ENCODE peak calls at places on chromosomes 2 and 18, in four cellular contexts. L is heart right ventricle, W is body of pancreas, B is cardiac muscle cell. C is an unnamed sample.

GRCh38 chr2:48600204-48600813 is 17.3 kb upstream of the GTF2A1L start:
- DNase-seq in B (peak), W (no peak), L (no peak), C (no peak)

GRCh38 chr2:74584088-74584645 is 29.6 kb downstream of the DOK1 start:
- DNase-seq in W (no peak), B (peak), L (no peak), C (no peak)

GRCh38 chr18:51077217-51077616 is 47.2 kb downstream of the SMAD4 start:
- DNase-seq in L (no peak), B (peak), W (no peak), C (no peak)

GRCh38 chr2:3482363-3482821 is 36.9 kb downstream of the ADI1 start:
- DNase-seq in L (no peak), W (no peak), B (no peak), C (no peak)

GRCh38 chr2:199455533-199456382 is 2.0 kb downstream of the SATB2 start:
- DNase-seq in L (no peak), W (peak), B (peak), C (no peak)

GRCh38 chr2:227819398-227819697 is 5.7 kb downstream of the CCL20 start:
- DNase-seq in L (no peak), B (no peak), W (no peak), C (no peak)

GRCh38 chr18:64717026-64717425 is 568.1 kb upstream of the LINC00305 start:
- DNase-seq in L (no peak), B (no peak), W (no peak), C (no peak)

GRCh38 chr18:8654482-8655451 is 45.5 kb downstream of the RAB12 start:
- DNase-seq in L (no peak), B (peak), W (no peak), C (no peak)

GRCh38 chr2:70552501-70553333 is 909 bp downstream of the TGFA start:
- DNase-seq in B (no peak), W (no peak), L (no peak), C (no peak)

GRCh38 chr2:10124538-10125045 is 2.1 kb downstream of the RRM2 start:
- DNase-seq in B (peak), L (no peak), W (peak), C (no peak)

GRCh38 chr2:168155036-168155435 is 92.4 kb downstream of the STK39 start:
- DNase-seq in B (peak), W (no peak), L (no peak), C (no peak)

GRCh38 chr18:77044866-77045664 is 87.5 kb downstream of the MBP start:
- DNase-seq in W (no peak), B (no peak), L (no peak), C (no peak)

GRCh38 chr2:228016402-228016801 is 145.0 kb downstream of the DAW1 start:
- DNase-seq in W (no peak), B (no peak), L (no peak), C (no peak)

GRCh38 chr2:58515827-58516574 is 274.9 kb upstream of the FANCL start:
- DNase-seq in B (no peak), W (no peak), L (no peak), C (no peak)

GRCh38 chr2:36482576-36483214 is 115.3 kb downstream of the FEZ2 start:
- DNase-seq in W (peak), B (peak), L (no peak), C (no peak)

GRCh38 chr2:152658221-152658620 is 59.0 kb downstream of the PRPF40A start:
- DNase-seq in B (no peak), W (no peak), L (no peak), C (no peak)

GRCh38 chr18:35117951-35118411 is 76.8 kb downstream of the MAPRE2 start:
- DNase-seq in L (no peak), W (no peak), B (peak), C (no peak)

GRCh38 chr2:8976419-8976818 is 27.1 kb downstream of the MBOAT2 start:
- DNase-seq in B (peak), W (no peak), L (no peak), C (no peak)

GRCh38 chr18:76353500-76353899 is 141.5 kb downstream of the ZNF516 start:
- DNase-seq in W (no peak), B (no peak), L (no peak), C (no peak)

GRCh38 chr2:70204452-70204851 is 13.6 kb upstream of the C2orf42 start:
- DNase-seq in L (no peak), W (no peak), B (no peak), C (no peak)

GRCh38 chr2:119820275-119820674 is 60.6 kb downstream of the PTPN4 start:
- DNase-seq in L (no peak), B (peak), W (no peak), C (no peak)

GRCh38 chr2:14866953-14867352 is 234.4 kb downstream of the LRATD1 start:
- DNase-seq in L (no peak), W (no peak), B (no peak), C (no peak)

GRCh38 chr2:14855751-14856150 is 223.2 kb downstream of the LRATD1 start:
- DNase-seq in L (no peak), W (no peak), B (no peak), C (no peak)

DNA sequence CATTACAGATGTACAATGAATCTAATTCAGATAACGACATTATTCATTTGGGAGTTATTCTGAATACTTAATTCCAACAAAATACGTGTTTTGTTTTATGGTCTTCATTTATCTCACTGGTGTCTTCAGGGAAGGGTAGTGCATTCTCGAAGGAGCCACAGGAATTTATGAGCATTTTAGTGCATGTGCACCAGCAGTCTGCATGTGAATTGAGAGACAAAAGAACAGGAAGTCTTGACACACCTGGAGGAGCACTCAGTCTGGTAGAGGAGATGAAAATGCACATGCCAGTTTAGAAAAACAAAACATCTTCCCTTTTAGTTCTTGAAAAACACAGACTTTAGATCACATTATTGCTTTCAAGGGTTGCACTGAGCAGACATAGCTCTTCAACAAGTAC is 228.7 kb downstream of the LRATD1 start:
- DNase-seq in W (no peak), B (no peak), L (no peak), C (no peak)
- H3K4me3 ChIP-seq in W (no peak), B (no peak), L (no peak), C (no peak)

GRCh38 chr2:148982282-148982681 is 56.2 kb upstream of the LYPD6B start:
- DNase-seq in L (no peak), B (peak), W (no peak), C (no peak)

GRCh38 chr2:148988337-148988736 is 50.2 kb upstream of the LYPD6B start:
- DNase-seq in L (no peak), W (no peak), B (no peak), C (no peak)

GRCh38 chr2:148987286-148987685 is 51.2 kb upstream of the LYPD6B start:
- DNase-seq in B (no peak), W (no peak), L (no peak), C (no peak)

GRCh38 chr2:148981350-148981749 is 57.1 kb upstream of the LYPD6B start:
- DNase-seq in L (no peak), B (peak), W (no peak), C (no peak)

DNA sequence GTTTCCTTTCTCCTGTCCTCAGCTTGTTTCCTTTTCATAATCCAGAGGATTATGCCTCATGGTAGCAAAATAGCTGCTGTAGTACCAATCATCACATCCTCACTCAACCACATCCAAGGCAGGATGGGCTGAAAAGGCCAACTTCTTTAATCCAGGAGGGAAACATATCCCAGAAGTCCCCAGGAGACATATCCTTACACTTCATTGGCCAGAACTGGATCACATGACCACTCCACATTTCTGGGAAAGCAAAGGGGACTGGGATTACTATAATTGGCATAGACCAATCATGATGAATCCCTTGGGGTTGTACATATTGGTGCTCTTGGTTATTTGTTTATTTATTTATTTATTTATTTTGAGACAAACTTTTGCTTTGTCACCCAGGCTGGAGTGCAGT is 54.0 kb upstream of the LYPD6B start:
- DNase-seq in B (no peak), L (no peak), W (no peak), C (no peak)
- TF ChIP-seq CTCF in B (no peak), L (no peak), W (no peak), C (no peak)

DNA sequence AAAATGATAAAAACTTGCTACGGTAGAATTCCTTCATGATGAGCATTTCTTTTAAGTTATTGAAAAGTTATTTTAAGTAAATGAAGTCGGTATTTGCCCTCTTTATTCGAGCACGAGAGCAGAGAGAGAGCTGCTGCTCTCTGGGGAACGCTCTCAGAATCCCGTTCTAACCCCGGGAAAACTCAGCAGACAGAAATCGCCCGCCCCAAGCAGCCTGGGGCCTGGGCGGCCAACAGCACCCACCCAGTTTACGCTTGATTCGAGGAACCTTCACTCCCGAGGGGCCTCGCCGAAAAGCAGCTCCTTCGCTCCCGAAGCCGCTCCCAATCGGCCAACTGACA is 3.5 kb upstream of the OTX1 start:
- DNase-seq in W (no peak), B (no peak), L (no peak), C (no peak)
- H3K4me3 ChIP-seq in W (no peak), B (peak), L (peak), C (no peak)

GRCh38 chr2:149595069-149595963 is 7.7 kb upstream of the MMADHC start:
- DNase-seq in B (no peak), L (no peak), W (no peak), C (no peak)
- TF ChIP-seq CTCF in B (peak), L (no peak), W (no peak), C (no peak)

GRCh38 chr18:25349131-25349925 is 2.6 kb downstream of the ZNF521 start:
- DNase-seq in B (peak), W (no peak), L (peak), C (no peak)
- H3K4me3 ChIP-seq in B (peak), W (no peak), L (peak), C (no peak)

DNA sequence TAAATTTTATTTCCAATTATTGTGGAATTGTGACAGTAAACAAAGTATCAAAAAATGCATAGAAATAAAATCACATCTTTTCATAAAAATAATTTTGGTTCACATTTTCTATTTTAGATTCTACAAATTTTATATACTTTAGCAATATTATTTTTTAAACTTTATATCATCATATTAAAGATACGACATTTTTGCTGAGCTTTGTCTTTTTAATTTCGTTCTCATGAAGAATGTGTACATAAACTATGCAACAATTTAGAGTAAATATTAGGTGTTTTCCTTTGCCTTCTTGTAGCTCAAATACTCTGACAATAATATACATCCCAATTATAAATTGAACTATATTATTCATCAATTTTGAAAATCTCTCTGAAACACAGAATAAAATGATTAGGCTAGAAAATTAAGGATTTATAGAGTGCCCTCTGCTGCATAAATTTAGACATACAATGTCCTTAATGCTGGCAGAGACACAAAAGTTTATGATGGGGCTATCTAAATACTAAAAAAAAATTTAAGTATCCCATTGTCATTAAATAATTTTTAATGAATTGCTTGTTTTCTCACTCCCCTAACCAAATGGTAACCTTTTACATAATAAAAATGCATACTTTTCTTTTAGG is 45.7 kb downstream of the CCDC102B start:
- DNase-seq in B (peak), L (no peak), W (no peak), C (no peak)
- TF ChIP-seq CTCF in B (peak), L (no peak), W (no peak), C (no peak)

GRCh38 chr2:44582363-44583008 is 220.7 kb downstream of the CAMKMT start:
- DNase-seq in L (no peak), W (no peak), B (peak), C (no peak)

GRCh38 chr2:44580875-44581515 is 219.2 kb downstream of the CAMKMT start:
- DNase-seq in W (no peak), B (no peak), L (no peak), C (no peak)

GRCh38 chr2:44579837-44580230 is 218.1 kb downstream of the CAMKMT start:
- DNase-seq in L (no peak), B (peak), W (no peak), C (no peak)

GRCh38 chr2:44579136-44579836 is 217.5 kb downstream of the CAMKMT start:
- DNase-seq in B (peak), W (no peak), L (no peak), C (no peak)

GRCh38 chr2:44578401-44579135 is 216.8 kb downstream of the CAMKMT start:
- DNase-seq in L (no peak), B (peak), W (no peak), C (no peak)
- H3K4me3 ChIP-seq in L (no peak), B (no peak), W (no peak), C (no peak)

DNA sequence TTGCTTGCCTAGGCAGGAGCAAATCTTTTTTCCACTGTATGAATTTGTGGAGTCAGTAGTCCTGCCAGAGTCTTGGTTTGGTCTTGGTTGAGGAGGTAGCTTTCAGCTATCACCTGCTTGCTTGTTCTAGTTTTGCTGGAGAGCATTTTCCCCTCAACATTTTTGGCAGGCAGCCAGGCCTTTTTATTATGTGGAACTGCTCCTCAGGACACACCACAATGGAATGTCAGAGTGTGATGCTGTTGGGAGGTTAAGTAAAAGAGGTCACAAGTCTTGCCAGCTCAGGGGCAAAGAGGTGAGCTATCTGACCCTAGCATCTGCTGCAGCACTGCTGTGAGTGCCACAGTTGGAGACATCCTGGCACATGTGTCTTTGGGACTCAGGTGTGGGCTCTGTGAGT is 258.0 kb downstream of the CNTNAP5 start:
- DNase-seq in B (peak), W (no peak), L (no peak), C (no peak)
- TF ChIP-seq CTCF in B (no peak), W (no peak), L (no peak), C (no peak)

DNA sequence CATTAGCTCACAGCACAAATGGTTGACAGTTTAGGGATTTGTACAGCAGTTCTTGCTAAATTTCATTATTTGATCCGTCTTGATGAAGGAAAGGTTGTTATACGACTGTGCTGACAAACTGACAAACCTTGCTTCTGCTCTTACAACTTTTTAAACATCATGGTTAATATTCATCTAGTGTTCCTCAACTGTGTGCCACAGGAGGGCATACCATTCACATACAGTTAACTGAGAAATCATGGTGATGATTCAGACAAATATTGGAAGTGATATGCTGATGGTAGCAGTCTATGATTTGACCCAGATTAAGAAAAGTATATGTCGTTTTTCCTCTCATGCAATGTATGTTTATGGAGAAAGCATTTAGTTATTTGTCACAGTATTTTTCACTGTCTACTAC is 129.8 kb upstream of the FSIP2 start:
- DNase-seq in L (no peak), W (no peak), B (no peak), C (no peak)
- H3K4me3 ChIP-seq in L (no peak), W (no peak), B (no peak), C (no peak)

C was measured in CD8-positive, alpha-beta T cell.